ENCODE peak calls at places on chromosomes 5 and 9, in seven cellular contexts. F, Y, A, J, L, G and K are unnamed samples.

GRCh38 chr9:3698531-3698930 is 172.7 kb upstream of the RFX3 start:
- DNase-seq in G (no peak), F (no peak), L (no peak), Y (no peak), A (no peak), J (no peak), K (no peak)

GRCh38 chr9:89243296-89244061 is 64.9 kb upstream of the SHC3 start:
- DNase-seq in A (no peak), Y (no peak), F (no peak), G (no peak), J (no peak), L (no peak), K (no peak)

GRCh38 chr9:96852676-96853075 is 1.6 kb downstream of the ZNF782 start:
- DNase-seq in A (no peak), J (no peak), L (no peak), G (no peak), Y (no peak), F (no peak), K (no peak)

GRCh38 chr9:120846251-120846869 is 3.6 kb upstream of the PSMD5 start:
- DNase-seq in Y (no peak), F (no peak), J (no peak), A (no peak), G (no peak), L (no peak), K (no peak)

GRCh38 chr5:103364074-103364473 is 105.5 kb downstream of the MACIR start:
- DNase-seq in G (no peak), Y (no peak), A (no peak), J (no peak), F (no peak), L (no peak), K (no peak)

GRCh38 chr9:128091144-128091543 is 23.1 kb downstream of the SLC25A25 start:
- DNase-seq in Y (peak; percentile 86), A (peak; percentile 92), G (no peak), F (peak; percentile 84), L (no peak), J (no peak), K (peak; percentile 87)

GRCh38 chr9:123053711-123054110 is 20.2 kb downstream of the GPR21 start:
- DNase-seq in F (no peak), J (no peak), Y (no peak), A (no peak), L (no peak), G (no peak), K (no peak)

GRCh38 chr9:137454145-137454505 is 5.0 kb downstream of the NSMF start:
- DNase-seq in L (no peak), J (no peak), G (no peak), F (no peak), Y (peak; percentile 68), A (peak; percentile 88), K (peak; percentile 57)

GRCh38 chr5:175710361-175710760 is 52.5 kb downstream of the HRH2 start:
- DNase-seq in F (peak; percentile 63), Y (no peak), A (peak; percentile 48), J (no peak), L (no peak), G (no peak), K (no peak)

GRCh38 chr5:81826128-81826527 is 75.2 kb upstream of the SSBP2 start:
- DNase-seq in G (no peak), F (no peak), A (no peak), J (no peak), L (no peak), Y (no peak), K (no peak)

GRCh38 chr5:174337276-174338203 is 292.0 kb downstream of the NSG2 start:
- DNase-seq in G (no peak), Y (no peak), A (no peak), L (no peak), F (no peak), J (peak; percentile 13), K (no peak)

GRCh38 chr5:95238560-95239325 is 46.2 kb downstream of the MCTP1 start:
- DNase-seq in J (no peak), Y (no peak), A (no peak), F (no peak), G (no peak), L (no peak), K (no peak)

GRCh38 chr5:138573949-138574670 is 1.1 kb downstream of the HSPA9 start:
- DNase-seq in F (no peak), A (no peak), J (no peak), G (no peak), L (no peak), Y (no peak), K (no peak)

GRCh38 chr5:57416246-57416996 is 66.2 kb downstream of the ACTBL2 start:
- DNase-seq in G (no peak), L (no peak), A (no peak), Y (no peak), F (no peak), J (no peak), K (no peak)

GRCh38 chr5:175109058-175109755 is 334.8 kb downstream of the DRD1 start:
- DNase-seq in A (no peak), G (no peak), Y (no peak), J (no peak), L (no peak), F (no peak), K (no peak)

GRCh38 chr5:175657593-175658271 is at the start of gene HRH2:
- DNase-seq in G (peak; percentile 49), Y (no peak), F (no peak), J (no peak), A (no peak), L (no peak), K (no peak)

GRCh38 chr9:69121155-69122085 is 52.7 kb upstream of the TJP2 start:
- DNase-seq in Y (peak; percentile 56), A (no peak), G (peak; percentile 77), J (peak; percentile 72), F (peak; percentile 82), L (no peak), K (no peak)

GRCh38 chr5:169577966-169578365 is 5.6 kb upstream of the SPDL1 start:
- DNase-seq in L (no peak), Y (peak; percentile 21), A (no peak), F (no peak), G (no peak), J (no peak), K (no peak)

GRCh38 chr9:5870020-5870339 is 20.7 kb upstream of the MLANA start:
- DNase-seq in L (no peak), Y (no peak), G (no peak), J (no peak), A (no peak), F (no peak), K (no peak)

GRCh38 chr5:160278356-160278755 is 34.0 kb downstream of the CCNJL start:
- DNase-seq in J (no peak), A (no peak), F (no peak), L (no peak), G (no peak), Y (no peak), K (no peak)

GRCh38 chr5:150392680-150393079 is 20.0 kb downstream of the CD74 start:
- DNase-seq in F (no peak), G (no peak), J (no peak), Y (no peak), L (no peak), A (no peak), K (no peak)

GRCh38 chr5:150386024-150386855 is 26.5 kb downstream of the CD74 start:
- DNase-seq in F (no peak), J (no peak), Y (no peak), A (no peak), L (no peak), G (no peak), K (no peak)

GRCh38 chr5:150394103-150394502 is 18.6 kb downstream of the CD74 start:
- DNase-seq in J (no peak), L (no peak), A (no peak), F (no peak), Y (no peak), G (no peak), K (no peak)

GRCh38 chr5:150391064-150391834 is 21.5 kb downstream of the CD74 start:
- DNase-seq in A (no peak), J (no peak), G (no peak), L (no peak), Y (no peak), F (no peak), K (no peak)

GRCh38 chr5:150389759-150390256 is 22.9 kb downstream of the CD74 start:
- DNase-seq in A (no peak), G (no peak), J (no peak), L (no peak), F (no peak), Y (no peak), K (no peak)
- H3K36me3 ChIP-seq in A (peaks cover 31% of the 10 kb centered on the region), G (no peaks in the 10 kb centered on the region), J (peaks cover 92% of the 10 kb centered on the region), L (peaks cover 90% of the 10 kb centered on the region), F (peaks cover 98% of the 10 kb centered on the region), Y (no peaks in the 10 kb centered on the region), K (no peaks in the 10 kb centered on the region)

DNA sequence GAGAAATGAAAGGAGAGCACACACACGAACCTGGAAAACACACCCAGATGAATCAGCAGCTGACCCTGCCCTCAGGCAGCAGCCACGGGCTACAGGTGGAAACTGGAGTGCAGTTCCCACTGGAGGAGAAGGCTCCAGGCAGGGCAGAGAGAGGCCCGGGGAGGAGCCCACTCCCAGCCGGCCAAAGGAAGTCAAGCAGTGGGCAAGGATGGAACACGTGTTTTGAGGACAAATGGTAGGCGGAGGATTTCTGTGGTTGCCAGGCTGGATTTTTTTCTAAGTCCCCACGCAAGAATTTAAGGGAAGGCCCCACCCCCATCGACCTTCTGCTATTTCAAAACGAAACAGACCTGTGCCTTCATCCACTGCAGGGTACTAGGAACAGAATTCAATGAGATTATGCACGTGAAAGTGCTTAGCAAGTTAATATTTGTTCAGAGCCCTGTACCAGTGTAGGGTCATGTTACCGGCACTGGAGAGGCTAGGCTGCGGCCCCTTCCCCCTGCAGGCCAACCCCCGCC is 6.8 kb downstream of the EPB41L4B start:
- DNase-seq in A (no peak), F (no peak), J (peak; percentile 68), G (peak; percentile 28), Y (no peak), L (no peak), K (no peak)
- TF ChIP-seq POLR2A in A (no peak), F (no peak), J (no peak), G (no peak), Y (no peak), L (no peak), K (no peak)

GRCh38 chr5:72106922-72107873 is at the start of gene MAP1B:
- DNase-seq in L (peak; percentile 29), J (peak; percentile 35), G (peak; percentile 34), F (peak; percentile 81), Y (peak; percentile 54), A (peak; percentile 80), K (peak; percentile 66)
- H3K27ac ChIP-seq in L (peak within 1 kb of the TSS; percentile 62), J (no peak within 1 kb of the TSS), G (peak within 1 kb of the TSS; percentile 49), F (peak within 1 kb of the TSS; percentile 90), Y (peak within 1 kb of the TSS; percentile 60), A (peak within 1 kb of the TSS; percentile 78), K (peak within 1 kb of the TSS; percentile 84)

GRCh38 chr5:15001512-15001911 is 129.9 kb upstream of the ANKH start:
- DNase-seq in G (no peak), L (no peak), F (no peak), J (no peak), A (no peak), Y (no peak), K (no peak)

GRCh38 chr5:15004506-15004905 is 132.9 kb upstream of the ANKH start:
- DNase-seq in J (no peak), A (no peak), F (no peak), G (no peak), Y (no peak), L (no peak), K (no peak)

GRCh38 chr5:15003511-15003920 is 131.9 kb upstream of the ANKH start:
- DNase-seq in L (peak; percentile 38), G (peak; percentile 72), F (no peak), Y (peak; percentile 45), A (peak; percentile 72), J (peak; percentile 59), K (no peak)

GRCh38 chr5:15002183-15002582 is 130.6 kb upstream of the ANKH start:
- DNase-seq in G (no peak), L (no peak), F (no peak), A (no peak), Y (no peak), J (no peak), K (no peak)

GRCh38 chr5:15002791-15003190 is 131.2 kb upstream of the ANKH start:
- DNase-seq in J (no peak), F (no peak), Y (no peak), A (no peak), G (no peak), L (no peak), K (no peak)
- H3K36me3 ChIP-seq in J (no peaks in the 10 kb centered on the region), F (no peaks in the 10 kb centered on the region), Y (no peaks in the 10 kb centered on the region), A (no peaks in the 10 kb centered on the region), G (no peaks in the 10 kb centered on the region), L (no peaks in the 10 kb centered on the region), K (no peaks in the 10 kb centered on the region)